ENCODE peak calls at places on chromosomes 2 and 18, in five cellular contexts. Y is NCI-H1092; W is CD8-positive, alpha-beta memory T cell; I is renal cortical epithelial cell; E is fibroblast of the aortic adventitia. P is an unnamed sample.

GRCh38 chr2:99806758-99807157 is 316.9 kb upstream of the REV1 start:
- DNase-seq in Y (no peak), W (no peak), I (peak), E (peak), P (no peak)

GRCh38 chr2:191245046-191245868 is at the start of gene MYO1B:
- DNase-seq in Y (peak), W (peak), I (peak), E (peak), P (peak)

GRCh38 chr2:174176898-174177297 is 71.4 kb downstream of the OLA1 start:
- DNase-seq in Y (peak), W (no peak), I (peak), E (no peak), P (no peak)

GRCh38 chr2:603869-604268 is 73.3 kb downstream of the TMEM18 start:
- DNase-seq in Y (no peak), W (no peak), I (no peak), E (no peak), P (no peak)

GRCh38 chr2:68643011-68643873 is at the start of gene PROKR1:
- DNase-seq in Y (no peak), W (no peak), I (no peak), E (no peak), P (no peak)

GRCh38 chr18:9731380-9731779 is 23.3 kb downstream of the RAB31 start:
- DNase-seq in Y (no peak), W (no peak), I (peak), E (peak), P (no peak)

GRCh38 chr2:177667626-177668025 is 275.1 kb downstream of the AGPS start:
- DNase-seq in Y (no peak), W (no peak), I (peak), E (no peak), P (no peak)

GRCh38 chr2:120578576-120579352 is 156.9 kb upstream of the GLI2 start:
- DNase-seq in Y (no peak), W (no peak), I (no peak), E (no peak), P (no peak)

GRCh38 chr2:137287934-137288639 is 522.7 kb downstream of the THSD7B start:
- DNase-seq in Y (no peak), W (no peak), I (peak), E (peak), P (no peak)

GRCh38 chr2:85104228-85104627 is 29.0 kb upstream of the TCF7L1 start:
- DNase-seq in Y (no peak), W (no peak), I (no peak), E (no peak), P (no peak)

GRCh38 chr18:43805646-43806194 is 528.4 kb upstream of the SYT4 start:
- DNase-seq in Y (no peak), W (no peak), I (peak), E (peak), P (no peak)

GRCh38 chr2:55283083-55283482 is 14.1 kb upstream of the MTIF2 start:
- DNase-seq in Y (no peak), W (no peak), I (no peak), E (no peak), P (no peak)

GRCh38 chr18:69659142-69659651 is 258.5 kb downstream of the DOK6 start:
- DNase-seq in Y (peak), W (no peak), I (no peak), E (no peak), P (peak)

GRCh38 chr2:33933203-33933602 is 334.1 kb upstream of the FAM98A start:
- DNase-seq in Y (no peak), W (no peak), I (no peak), E (no peak), P (no peak)

P was measured in NCI-H1417 treated with DMSO at 0.1 percent for 48 hours.